ENCODE peak calls at places on chromosomes 2 and 18, in ten cellular contexts. V is GM19239; I is AG08396; M is ELR; U is myocyte; H is NCI-H460; N is HTR-8/SVneo; S is activated effector memory CD4-positive, alpha-beta T cell treated with anti-CD3 and anti-CD28 coated beads, Interleukin-2, amount 50 U/mL, for 16 hours; O is right cardiac atrium; E is mesenchymal stem cell. P is an unnamed sample.
A peak's percentile ranks its signal among the peaks of the same experiment; 100 is the strongest.

GRCh38 chr2:41912766-41913165 is 135.1 kb upstream of the PKDCC start:
- DNase-seq in V (no peak), M (no peak), H (no peak), U (no peak), N (no peak), E (no peak), I (no peak), S (no peak), O (no peak), P (no peak)

GRCh38 chr2:89819809-89820208 is 1128.3 kb downstream of the RPIA start:
- DNase-seq in H (no peak), I (no peak), S (no peak), M (no peak), N (no peak), V (no peak), E (no peak), O (no peak), U (no peak), P (no peak)

GRCh38 chr2:178227187-178227586 is 32.9 kb downstream of the OSBPL6 start:
- DNase-seq in O (no peak), U (no peak), I (peak; percentile 18), E (peak; percentile 34), M (peak; percentile 89), S (no peak), H (no peak), V (no peak), N (peak; percentile 62), P (no peak)

GRCh38 chr2:113141451-113141850 is 14.1 kb downstream of the IL1RN start:
- DNase-seq in S (no peak), U (peak; percentile 39), I (no peak), N (no peak), O (no peak), M (no peak), H (no peak), E (no peak), V (no peak), P (no peak)

GRCh38 chr2:63692002-63692606 is 103.3 kb downstream of the MDH1 start:
- DNase-seq in M (peak; percentile 68), N (peak; percentile 44), E (peak; percentile 47), U (peak; percentile 50), H (peak; percentile 25), O (no peak), S (no peak), V (peak; percentile 6), I (peak; percentile 36), P (peak; percentile 20)

GRCh38 chr18:24915547-24915946 is 436.4 kb downstream of the ZNF521 start:
- DNase-seq in S (no peak), N (no peak), I (peak; percentile 23), O (no peak), M (peak; percentile 43), V (no peak), H (no peak), U (no peak), E (peak; percentile 79), P (no peak)

GRCh38 chr2:113242318-113242717 is 36.4 kb downstream of the PAX8 start:
- DNase-seq in U (no peak), V (no peak), M (no peak), H (no peak), N (no peak), S (no peak), O (no peak), I (no peak), E (no peak), P (no peak)

GRCh38 chr18:47150824-47151366 is 595 bp upstream of the HDHD2 start:
- DNase-seq in I (no peak), N (no peak), O (peak; percentile 44), E (no peak), V (no peak), S (no peak), U (no peak), M (no peak), H (no peak), P (no peak)

GRCh38 chr18:48811401-48811800 is 139.4 kb downstream of the SMAD7 start:
- DNase-seq in E (no peak), V (no peak), I (no peak), M (no peak), H (no peak), S (no peak), U (no peak), N (no peak), O (no peak), P (no peak)

GRCh38 chr2:163364736-163365135 is 371.1 kb downstream of the FIGN start:
- DNase-seq in H (no peak), M (no peak), U (no peak), V (no peak), N (no peak), I (no peak), S (no peak), O (no peak), E (no peak), P (no peak)

GRCh38 chr18:55506074-55506473 is 81.9 kb downstream of the TCF4 start:
- DNase-seq in N (no peak), I (no peak), V (no peak), S (no peak), U (no peak), O (no peak), E (no peak), H (no peak), M (no peak), P (no peak)

GRCh38 chr2:667332-668000 is 9.7 kb downstream of the TMEM18 start:
- DNase-seq in U (peak; percentile 72), S (no peak), M (peak; percentile 81), E (peak; percentile 70), N (peak; percentile 67), V (no peak), O (no peak), I (peak; percentile 76), H (peak; percentile 40), P (no peak)

GRCh38 chr2:72015281-72015680 is 132.4 kb downstream of the CYP26B1 start:
- DNase-seq in H (no peak), V (no peak), M (no peak), N (no peak), U (no peak), I (no peak), E (no peak), S (no peak), O (no peak), P (no peak)

GRCh38 chr2:40101076-40101688 is 322.1 kb upstream of the THUMPD2 start:
- DNase-seq in O (no peak), E (peak; percentile 88), V (no peak), H (no peak), N (no peak), U (peak; percentile 50), S (no peak), I (peak; percentile 19), M (peak; percentile 89), P (no peak)

GRCh38 chr2:88136817-88137216 is 9.0 kb upstream of the FABP1 start:
- DNase-seq in O (no peak), M (no peak), U (no peak), E (no peak), H (no peak), S (no peak), I (no peak), V (no peak), N (no peak), P (no peak)

GRCh38 chr18:45548614-45549013 is 66.7 kb upstream of the SLC14A2 start:
- DNase-seq in O (no peak), V (no peak), U (no peak), N (no peak), E (no peak), I (no peak), S (no peak), M (no peak), H (no peak), P (no peak)

GRCh38 chr2:68594674-68595492 is 48.5 kb upstream of the PROKR1 start:
- DNase-seq in E (peak; percentile 50), V (peak; percentile 15), M (peak; percentile 62), U (peak; percentile 53), O (peak; percentile 49), I (peak; percentile 61), H (peak; percentile 36), S (peak; percentile 82), N (peak; percentile 26), P (peak; percentile 35)

GRCh38 chr2:61187069-61187468 is 25.1 kb downstream of the C2orf74 start:
- DNase-seq in I (no peak), S (no peak), H (no peak), O (no peak), E (no peak), N (no peak), M (no peak), V (no peak), U (no peak), P (no peak)

GRCh38 chr2:33433279-33434235 is 42.9 kb upstream of the RASGRP3 start:
- DNase-seq in U (no peak), I (no peak), M (no peak), E (no peak), N (no peak), H (no peak), V (no peak), S (no peak), O (no peak), P (no peak)

GRCh38 chr2:213020268-213020667 is 131.1 kb downstream of the IKZF2 start:
- DNase-seq in O (no peak), S (no peak), M (no peak), I (no peak), N (no peak), V (no peak), E (no peak), H (no peak), U (no peak), P (no peak)

GRCh38 chr2:118705032-118705431 is 142.4 kb downstream of the EN1 start:
- DNase-seq in H (no peak), E (no peak), S (no peak), I (no peak), O (no peak), V (no peak), N (no peak), U (no peak), M (no peak), P (no peak)

GRCh38 chr2:61770746-61771145 is 83.1 kb downstream of the FAM161A start:
- DNase-seq in M (peak; percentile 76), U (peak; percentile 5), O (no peak), H (peak; percentile 83), I (peak; percentile 14), S (no peak), V (no peak), N (no peak), E (no peak), P (no peak)

GRCh38 chr2:85066874-85067351 is 66.3 kb upstream of the TCF7L1 start:
- DNase-seq in N (peak; percentile 86), S (peak; percentile 69), H (peak; percentile 67), E (peak; percentile 86), V (peak; percentile 20), I (peak; percentile 73), M (peak; percentile 86), U (peak; percentile 77), O (peak; percentile 92), P (peak; percentile 63)

GRCh38 chr2:236934166-236934565 is 151.5 kb upstream of the COPS8 start:
- DNase-seq in N (no peak), V (no peak), O (no peak), I (no peak), H (no peak), M (no peak), U (no peak), E (no peak), S (no peak), P (no peak)

GRCh38 chr2:18719978-18720775 is 130.8 kb upstream of the NT5C1B start:
- DNase-seq in O (peak; percentile 11), S (no peak), U (peak; percentile 76), E (peak; percentile 43), N (peak; percentile 73), V (no peak), H (peak; percentile 92), M (peak; percentile 89), I (peak; percentile 33), P (no peak)

GRCh38 chr2:74671479-74671878 is 17.4 kb downstream of the SEMA4F start:
- DNase-seq in S (no peak), V (no peak), O (no peak), E (peak; percentile 26), I (peak; percentile 33), H (no peak), M (peak; percentile 75), N (no peak), U (no peak), P (no peak)

GRCh38 chr2:6337123-6337830 is 528.4 kb downstream of the CMPK2 start:
- DNase-seq in S (no peak), V (no peak), U (no peak), I (no peak), E (no peak), O (no peak), H (no peak), N (no peak), M (no peak), P (no peak)

GRCh38 chr18:47968006-47968676 is 37.7 kb upstream of the SMAD2 start:
- DNase-seq in U (peak; percentile 53), H (peak; percentile 68), V (no peak), M (no peak), I (no peak), S (no peak), O (peak; percentile 9), E (no peak), N (peak; percentile 37), P (no peak)

P was measured in Panc1.